ENCODE peak calls at places on chromosomes 12 and 14, in five cellular contexts. J is A549, V is lower lobe of right lung, S is PC-3, C is uterus. Q is an unnamed sample. For H3K4me1 and H3K9me3, the result is how much of the 10 kb centered on the place peaks cover.

GRCh38 chr12:131738196-131738595 is 27.3 kb downstream of the SFSWAP start:
- DNase-seq in V (no peak), C (no peak), J (no peak), S (no peak), Q (no peak)

GRCh38 chr14:52370406-52370911 is 56.3 kb downstream of the PTGER2 start:
- DNase-seq in J (no peak), V (no peak), S (peak), C (no peak), Q (no peak)

GRCh38 chr14:91323031-91323430 is 78.5 kb upstream of the GPR68 start:
- DNase-seq in J (no peak), S (no peak), C (no peak), V (no peak), Q (no peak)

GRCh38 chr14:93173943-93174395 is 10.7 kb downstream of the MOAP1 start:
- DNase-seq in S (peak), C (no peak), V (no peak), J (no peak), Q (no peak)

GRCh38 chr14:102696332-102696731 is 80.9 kb upstream of the TRAF3 start:
- DNase-seq in V (no peak), J (no peak), S (no peak), C (no peak), Q (no peak)

GRCh38 chr14:39307815-39308214 is 74.1 kb downstream of the MIA2 start:
- DNase-seq in C (no peak), S (no peak), J (no peak), V (no peak), Q (no peak)

GRCh38 chr12:42039146-42039545 is 105.5 kb downstream of the GXYLT1 start:
- DNase-seq in S (peak), V (no peak), J (no peak), C (no peak), Q (no peak)

GRCh38 chr12:76268267-76268666 is 79.9 kb downstream of the BBS10 start:
- DNase-seq in V (no peak), J (no peak), C (no peak), S (no peak), Q (no peak)

GRCh38 chr12:7150841-7151240 is 20.7 kb downstream of the CLSTN3 start:
- DNase-seq in C (no peak), J (no peak), V (no peak), S (no peak), Q (no peak)

GRCh38 chr12:64608901-64609542 is 1.3 kb upstream of the RASSF3 start:
- DNase-seq in J (peak), C (no peak), V (no peak), S (peak), Q (no peak)

GRCh38 chr14:24162083-24162482 is 1.0 kb downstream of the IRF9 start:
- DNase-seq in C (no peak), V (peak), J (no peak), S (no peak), Q (no peak)

GRCh38 chr14:96629558-96630222 is 127.5 kb downstream of the PAPOLA start:
- DNase-seq in S (no peak), V (no peak), C (peak), J (no peak), Q (no peak)

GRCh38 chr12:26052652-26053051 is 72.2 kb downstream of the BHLHE41 start:
- DNase-seq in J (no peak), S (peak), C (no peak), V (no peak), Q (no peak)

GRCh38 chr12:124213606-124214347 is 81.1 kb upstream of the RFLNA start:
- DNase-seq in C (no peak), J (no peak), S (no peak), V (no peak), Q (no peak)

GRCh38 chr12:122979001-122979907 is 1.2 kb upstream of the ARL6IP4 start:
- DNase-seq in V (no peak), S (no peak), C (peak), J (no peak), Q (no peak)

GRCh38 chr14:55579724-55580400 is at the start of gene KTN1:
- DNase-seq in S (peak), C (peak), J (peak), V (peak), Q (peak)
- TF ChIP-seq CTCF in S (no peak), C (no peak), J (no peak), V (no peak), Q (no peak)

GRCh38 chr14:21382886-21383847 is 652 bp downstream of the SUPT16H start:
- DNase-seq in S (peak), J (peak), V (peak), C (peak), Q (peak)

GRCh38 chr14:21383848-21384493 is at the start of gene SUPT16H:
- DNase-seq in S (peak), J (peak), V (peak), C (peak), Q (peak)

GRCh38 chr14:21385170-21385904 is 1.5 kb upstream of the SUPT16H start:
- DNase-seq in C (no peak), S (no peak), V (no peak), J (no peak), Q (no peak)

GRCh38 chr14:21382095-21382494 is 1.7 kb downstream of the SUPT16H start:
- DNase-seq in J (no peak), S (no peak), C (no peak), V (no peak), Q (no peak)

DNA sequence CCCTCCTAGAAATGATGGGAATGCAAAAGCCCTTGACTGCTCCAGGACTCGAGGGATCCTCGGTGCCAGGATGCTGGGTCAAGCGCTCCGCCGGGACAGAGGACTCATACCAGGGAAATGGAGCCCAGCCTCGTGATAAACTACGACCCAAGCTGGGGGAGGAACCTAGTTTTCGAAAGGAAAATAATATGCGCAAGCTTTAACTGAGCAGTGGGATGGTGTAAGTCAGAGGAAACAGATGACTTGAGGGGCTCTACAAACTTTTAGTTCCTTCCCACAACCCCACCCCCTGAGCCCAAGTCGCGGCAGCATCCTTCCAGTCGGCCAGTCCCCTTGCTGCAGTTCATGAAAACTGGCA is 654 bp upstream of the SUPT16H start:
- DNase-seq in J (no peak), C (no peak), V (no peak), S (no peak), Q (no peak)
- H3K4me1 ChIP-seq in J (under half), C (under half), V (under half), S (under half), Q (under half)

DNA sequence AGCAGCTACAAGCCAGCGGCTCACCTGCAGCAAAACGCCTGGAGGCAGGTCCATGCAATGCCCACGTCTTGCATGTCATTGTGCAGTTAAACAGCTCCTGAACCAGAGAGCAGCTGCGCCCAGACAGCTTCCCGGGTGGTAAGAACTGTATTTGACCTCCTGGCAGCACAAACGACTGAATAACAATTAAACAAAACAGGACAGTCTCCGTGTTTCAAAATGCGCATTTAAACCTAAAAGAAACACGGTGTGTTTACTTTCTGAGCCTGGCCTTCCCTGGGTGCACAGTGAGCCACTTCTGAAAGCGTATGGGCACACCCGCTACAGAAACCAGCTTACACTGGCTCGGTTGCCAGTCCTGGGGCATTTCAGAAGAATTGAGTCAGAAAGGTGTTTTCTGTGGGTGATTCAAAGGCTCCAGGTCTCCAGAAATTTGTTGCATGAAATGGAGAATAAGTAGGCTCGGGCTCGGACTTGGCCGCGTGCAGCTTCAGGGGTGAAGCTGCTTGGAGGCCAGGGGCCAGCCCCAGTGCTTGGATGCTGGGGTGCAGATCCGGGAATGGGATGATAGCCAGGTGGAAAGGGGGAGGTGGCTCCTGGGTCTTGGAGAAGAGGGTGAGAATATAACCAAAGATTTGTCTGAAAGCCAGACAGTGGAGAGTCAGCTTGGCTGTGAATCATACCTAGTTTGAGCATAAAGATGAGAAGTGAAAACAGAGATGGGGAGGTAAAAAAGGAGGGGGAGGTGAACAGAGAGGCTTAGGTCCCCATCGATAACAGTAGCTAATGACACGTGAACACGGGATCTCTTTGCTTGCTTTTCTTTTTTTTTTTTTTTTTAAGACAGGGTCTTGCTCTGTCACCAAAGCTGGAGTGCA is 24.9 kb upstream of the FZD10 start:
- DNase-seq in J (no peak), C (no peak), V (no peak), S (no peak), Q (no peak)
- H3K9me3 ChIP-seq in J (under half), C (under half), V (under half), S (under half), Q (under half)

GRCh38 chr12:6056406-6057211 is 67.9 kb downstream of the VWF start:
- DNase-seq in C (no peak), S (no peak), V (no peak), J (no peak), Q (no peak)

GRCh38 chr12:6059860-6060565 is 64.5 kb downstream of the VWF start:
- DNase-seq in V (no peak), S (no peak), J (no peak), C (no peak), Q (no peak)

GRCh38 chr12:6058481-6059161 is 65.8 kb downstream of the VWF start:
- DNase-seq in C (no peak), S (no peak), V (no peak), J (no peak), Q (no peak)

GRCh38 chr12:6059221-6059620 is 65.2 kb downstream of the VWF start:
- DNase-seq in S (no peak), C (no peak), V (no peak), J (no peak), Q (no peak)

DNA sequence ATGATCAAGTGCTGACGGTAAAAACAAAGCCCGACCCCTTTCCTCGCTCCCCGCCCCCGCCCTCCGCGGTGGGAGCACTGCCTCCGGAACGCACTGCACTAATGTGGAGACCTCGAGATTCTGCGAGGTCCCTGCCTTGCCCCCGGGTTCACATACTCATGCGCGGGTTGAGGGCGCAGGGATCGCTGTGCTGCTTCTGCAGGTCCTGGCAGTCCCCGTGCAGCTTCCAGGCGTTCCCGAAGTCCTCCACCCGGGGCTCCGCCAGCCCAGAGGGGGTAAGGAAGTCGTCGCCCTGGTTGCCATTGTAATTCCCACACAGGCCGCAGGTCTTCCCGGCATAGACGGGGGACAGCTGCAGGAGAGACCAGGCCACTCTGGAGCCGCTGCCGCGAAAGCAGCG is 66.8 kb downstream of the VWF start:
- DNase-seq in C (no peak), S (no peak), V (no peak), J (no peak), Q (no peak)
- TF ChIP-seq CTCF in C (no peak), S (no peak), V (no peak), J (no peak), Q (no peak)

Q was measured in tibial artery.